ENCODE peak calls at places on chromosomes 16 and 17, in seven cellular contexts. One of them, this sample, is unnamed.

GRCh38 chr16:85157813-85158701 is 45.8 kb upstream of the CIBAR2 start:
- DNase-seq in GM12891: no peak
- DNase-seq in GM12878: peak; percentile 12
- DNase-seq in HepG2: peak; percentile 79
- DNase-seq in K562: no peak
- DNase-seq in H1: peak; percentile 69
- DNase-seq in SK-N-SH: peak; percentile 79
- DNase-seq in this sample: no peak

GRCh38 chr16:58854392-58854791 is 120.3 kb upstream of the GOT2 start:
- DNase-seq in GM12891: no peak
- DNase-seq in GM12878: peak; percentile 46
- DNase-seq in HepG2: no peak
- DNase-seq in K562: no peak
- DNase-seq in H1: no peak
- DNase-seq in SK-N-SH: no peak
- DNase-seq in this sample: no peak

GRCh38 chr17:80790021-80790765 is 201.4 kb upstream of the CHMP6 start:
- DNase-seq in GM12891: peak; percentile 56
- DNase-seq in GM12878: peak; percentile 63
- DNase-seq in HepG2: no peak
- DNase-seq in K562: no peak
- DNase-seq in H1: no peak
- DNase-seq in SK-N-SH: no peak
- DNase-seq in this sample: no peak

GRCh38 chr16:6286176-6286575 is 1046.5 kb upstream of the RBFOX1 start:
- DNase-seq in GM12891: no peak
- DNase-seq in GM12878: no peak
- DNase-seq in HepG2: no peak
- DNase-seq in K562: no peak
- DNase-seq in H1: peak; percentile 2
- DNase-seq in SK-N-SH: no peak
- DNase-seq in this sample: no peak

GRCh38 chr17:49829026-49829425 is 18.8 kb downstream of the TAC4 start:
- DNase-seq in GM12891: no peak
- DNase-seq in GM12878: no peak
- DNase-seq in HepG2: no peak
- DNase-seq in K562: no peak
- DNase-seq in H1: no peak
- DNase-seq in SK-N-SH: no peak
- DNase-seq in this sample: no peak

GRCh38 chr17:48841395-48841831 is 10.6 kb downstream of the CALCOCO2 start:
- DNase-seq in GM12891: peak; percentile 30
- DNase-seq in GM12878: peak; percentile 83
- DNase-seq in HepG2: no peak
- DNase-seq in K562: no peak
- DNase-seq in H1: no peak
- DNase-seq in SK-N-SH: no peak
- DNase-seq in this sample: no peak

GRCh38 chr17:49379926-49380325 is 17.9 kb upstream of the ZNF652 start:
- DNase-seq in GM12891: no peak
- DNase-seq in GM12878: no peak
- DNase-seq in HepG2: no peak
- DNase-seq in K562: no peak
- DNase-seq in H1: no peak
- DNase-seq in SK-N-SH: no peak
- DNase-seq in this sample: no peak

GRCh38 chr16:80231888-80232287 is 308.9 kb upstream of the DYNLRB2 start:
- DNase-seq in GM12891: peak; percentile 28
- DNase-seq in GM12878: peak; percentile 39
- DNase-seq in HepG2: peak; percentile 48
- DNase-seq in K562: no peak
- DNase-seq in H1: no peak
- DNase-seq in SK-N-SH: no peak
- DNase-seq in this sample: peak; percentile 20

GRCh38 chr17:45333702-45334092 is 16.9 kb upstream of the MAP3K14 start:
- DNase-seq in GM12891: no peak
- DNase-seq in GM12878: no peak
- DNase-seq in HepG2: no peak
- DNase-seq in K562: no peak
- DNase-seq in H1: no peak
- DNase-seq in SK-N-SH: no peak
- DNase-seq in this sample: no peak

GRCh38 chr17:82019208-82019727 is 3.4 kb downstream of the CENPX start:
- DNase-seq in GM12891: no peak
- DNase-seq in GM12878: no peak
- DNase-seq in HepG2: no peak
- DNase-seq in K562: no peak
- DNase-seq in H1: no peak
- DNase-seq in SK-N-SH: no peak
- DNase-seq in this sample: no peak

GRCh38 chr17:82021728-82022309 is 859 bp downstream of the CENPX start:
- DNase-seq in GM12891: no peak
- DNase-seq in GM12878: no peak
- DNase-seq in HepG2: no peak
- DNase-seq in K562: peak; percentile 60
- DNase-seq in H1: no peak
- DNase-seq in SK-N-SH: no peak
- DNase-seq in this sample: no peak

GRCh38 chr17:82018152-82019041 is 4.3 kb downstream of the CENPX start:
- DNase-seq in GM12891: no peak
- DNase-seq in GM12878: no peak
- DNase-seq in HepG2: no peak
- DNase-seq in K562: no peak
- DNase-seq in H1: no peak
- DNase-seq in SK-N-SH: no peak
- DNase-seq in this sample: no peak

GRCh38 chr17:82020874-82021727 is 1.6 kb downstream of the CENPX start:
- DNase-seq in GM12891: no peak
- DNase-seq in GM12878: no peak
- DNase-seq in HepG2: peak; percentile 86
- DNase-seq in K562: no peak
- DNase-seq in H1: no peak
- DNase-seq in SK-N-SH: peak; percentile 93
- DNase-seq in this sample: no peak

GRCh38 chr17:82019905-82020873 is 2.5 kb downstream of the CENPX start:
- DNase-seq in GM12891: peak; percentile 85
- DNase-seq in GM12878: no peak
- DNase-seq in HepG2: peak; percentile 77
- DNase-seq in K562: peak; percentile 74
- DNase-seq in H1: peak; percentile 93
- DNase-seq in SK-N-SH: peak; percentile 88
- DNase-seq in this sample: peak; percentile 82
- TF ChIP-seq POLR2AphosphoS5 in GM12891: no peak
- TF ChIP-seq POLR2AphosphoS5 in GM12878: no peak
- TF ChIP-seq POLR2AphosphoS5 in HepG2: no peak
- TF ChIP-seq POLR2AphosphoS5 in K562: no peak
- TF ChIP-seq POLR2AphosphoS5 in H1: no peak
- TF ChIP-seq POLR2AphosphoS5 in SK-N-SH: no peak
- TF ChIP-seq POLR2AphosphoS5 in this sample: no peak

GRCh38 chr17:61556224-61557188 is 34.5 kb downstream of the NACA2 start:
- DNase-seq in GM12891: no peak
- DNase-seq in GM12878: no peak
- DNase-seq in HepG2: no peak
- DNase-seq in K562: no peak
- DNase-seq in H1: no peak
- DNase-seq in SK-N-SH: peak; percentile 65
- DNase-seq in this sample: no peak

GRCh38 chr17:61554209-61554608 is 36.8 kb downstream of the NACA2 start:
- DNase-seq in GM12891: no peak
- DNase-seq in GM12878: no peak
- DNase-seq in HepG2: no peak
- DNase-seq in K562: no peak
- DNase-seq in H1: no peak
- DNase-seq in SK-N-SH: no peak
- DNase-seq in this sample: no peak

GRCh38 chr17:61547113-61547512 is 43.9 kb downstream of the NACA2 start:
- DNase-seq in GM12891: no peak
- DNase-seq in GM12878: no peak
- DNase-seq in HepG2: no peak
- DNase-seq in K562: no peak
- DNase-seq in H1: no peak
- DNase-seq in SK-N-SH: no peak
- DNase-seq in this sample: no peak

GRCh38 chr17:61555127-61555531 is 35.9 kb downstream of the NACA2 start:
- DNase-seq in GM12891: no peak
- DNase-seq in GM12878: no peak
- DNase-seq in HepG2: no peak
- DNase-seq in K562: no peak
- DNase-seq in H1: no peak
- DNase-seq in SK-N-SH: peak; percentile 46
- DNase-seq in this sample: no peak

DNA sequence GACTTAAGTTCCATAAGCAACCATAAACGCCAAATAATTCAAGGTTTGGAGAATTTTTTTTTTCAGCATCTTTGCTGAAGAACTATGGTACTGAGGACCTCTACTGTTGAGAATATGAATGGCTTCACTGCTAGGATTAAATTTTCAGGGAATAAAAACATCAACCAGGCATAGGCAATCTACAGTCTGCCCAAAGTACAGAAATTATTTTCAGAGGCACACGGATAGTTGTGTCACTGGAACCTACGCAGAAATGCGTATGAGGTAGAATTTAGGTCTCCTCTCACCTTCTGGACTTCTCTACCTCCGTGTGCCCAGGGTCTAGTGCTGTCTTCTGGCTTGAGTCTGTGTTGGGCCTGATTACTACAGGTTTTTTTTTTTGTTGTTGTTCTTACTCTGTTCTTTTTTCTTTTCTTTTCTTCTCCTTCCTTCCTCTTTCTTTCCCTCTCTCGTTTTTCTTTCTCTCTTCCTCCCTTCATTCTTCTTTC is 39.7 kb downstream of the NACA2 start:
- DNase-seq in GM12891: no peak
- DNase-seq in GM12878: no peak
- DNase-seq in HepG2: peak; percentile 62
- DNase-seq in K562: peak; percentile 12
- DNase-seq in H1: no peak
- DNase-seq in SK-N-SH: peak; percentile 75
- DNase-seq in this sample: no peak
- TF ChIP-seq TAF1 in GM12891: no peak
- TF ChIP-seq TAF1 in GM12878: no peak
- TF ChIP-seq TAF1 in HepG2: no peak
- TF ChIP-seq TAF1 in K562: no peak
- TF ChIP-seq TAF1 in H1: no peak
- TF ChIP-seq TAF1 in SK-N-SH: no peak
- TF ChIP-seq TAF1 in this sample: no peak

DNA sequence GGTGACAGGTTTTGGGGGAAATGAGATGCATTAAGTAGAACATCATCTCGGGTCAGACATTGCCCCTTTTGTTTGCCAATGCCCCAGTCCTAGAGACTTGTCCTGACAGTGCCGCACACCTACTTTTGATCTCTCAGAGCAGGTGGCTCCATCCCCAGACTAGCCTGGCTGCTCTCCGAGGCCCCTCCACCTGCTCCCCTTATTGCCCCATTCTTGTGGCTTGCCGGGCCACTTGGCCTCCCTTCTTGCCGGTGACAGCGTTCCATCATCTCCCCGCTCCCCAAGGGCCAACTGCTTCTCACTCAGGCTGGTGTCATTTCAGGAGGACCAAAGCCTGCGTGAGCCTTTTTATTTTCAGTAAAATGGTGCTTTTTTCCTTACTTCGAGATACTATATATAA is 14.9 kb downstream of the UBFD1 start:
- DNase-seq in GM12891: no peak
- DNase-seq in GM12878: no peak
- DNase-seq in HepG2: no peak
- DNase-seq in K562: no peak
- DNase-seq in H1: no peak
- DNase-seq in SK-N-SH: no peak
- DNase-seq in this sample: no peak
- TF ChIP-seq POLR2AphosphoS5 in GM12891: no peak
- TF ChIP-seq POLR2AphosphoS5 in GM12878: no peak
- TF ChIP-seq POLR2AphosphoS5 in HepG2: no peak
- TF ChIP-seq POLR2AphosphoS5 in K562: no peak
- TF ChIP-seq POLR2AphosphoS5 in H1: no peak
- TF ChIP-seq POLR2AphosphoS5 in SK-N-SH: no peak
- TF ChIP-seq POLR2AphosphoS5 in this sample: no peak

GRCh38 chr16:25114121-25114520 is 2.6 kb downstream of the LCMT1 start:
- DNase-seq in GM12891: no peak
- DNase-seq in GM12878: no peak
- DNase-seq in HepG2: no peak
- DNase-seq in K562: no peak
- DNase-seq in H1: no peak
- DNase-seq in SK-N-SH: no peak
- DNase-seq in this sample: no peak
- TF ChIP-seq TAF1 in GM12891: no peak
- TF ChIP-seq TAF1 in GM12878: no peak
- TF ChIP-seq TAF1 in HepG2: no peak
- TF ChIP-seq TAF1 in K562: no peak
- TF ChIP-seq TAF1 in H1: no peak
- TF ChIP-seq TAF1 in SK-N-SH: no peak
- TF ChIP-seq TAF1 in this sample: no peak

DNA sequence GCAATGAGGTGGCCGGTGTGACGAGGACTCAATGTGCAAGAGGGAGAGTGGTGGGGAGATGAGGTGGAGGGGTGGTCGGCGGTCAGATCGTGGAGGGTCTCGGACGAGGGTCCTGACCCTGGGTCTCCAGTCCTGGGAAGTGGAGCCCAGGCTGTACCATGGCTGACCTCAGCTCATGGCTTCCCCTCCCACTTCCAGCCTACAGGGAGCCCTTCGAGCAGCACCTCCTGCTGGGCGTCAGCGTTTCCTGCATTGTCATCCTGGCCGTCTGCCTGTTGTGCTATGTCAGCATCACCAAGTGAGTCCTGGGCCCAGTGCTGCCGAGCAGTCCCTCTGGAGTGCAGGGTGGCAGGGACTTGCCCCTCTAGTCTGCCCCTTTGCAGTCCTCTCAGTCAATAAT is 41.8 kb downstream of the IL4R start:
- DNase-seq in GM12891: no peak
- DNase-seq in GM12878: no peak
- DNase-seq in HepG2: peak; percentile 51
- DNase-seq in K562: peak; percentile 45
- DNase-seq in H1: peak; percentile 83
- DNase-seq in SK-N-SH: no peak
- DNase-seq in this sample: no peak
- TF ChIP-seq POLR2AphosphoS5 in GM12891: peak; percentile 14
- TF ChIP-seq POLR2AphosphoS5 in GM12878: no peak
- TF ChIP-seq POLR2AphosphoS5 in HepG2: no peak
- TF ChIP-seq POLR2AphosphoS5 in K562: no peak
- TF ChIP-seq POLR2AphosphoS5 in H1: no peak
- TF ChIP-seq POLR2AphosphoS5 in SK-N-SH: no peak
- TF ChIP-seq POLR2AphosphoS5 in this sample: no peak

GRCh38 chr16:49158029-49158642 is 123.5 kb downstream of the CBLN1 start:
- DNase-seq in GM12891: peak; percentile 11
- DNase-seq in GM12878: no peak
- DNase-seq in HepG2: peak; percentile 32
- DNase-seq in K562: peak; percentile 60
- DNase-seq in H1: peak; percentile 69
- DNase-seq in SK-N-SH: no peak
- DNase-seq in this sample: no peak
- TF ChIP-seq TAF1 in GM12891: no peak
- TF ChIP-seq TAF1 in GM12878: no peak
- TF ChIP-seq TAF1 in HepG2: peak; percentile 57
- TF ChIP-seq TAF1 in K562: no peak
- TF ChIP-seq TAF1 in H1: no peak
- TF ChIP-seq TAF1 in SK-N-SH: no peak
- TF ChIP-seq TAF1 in this sample: no peak

GRCh38 chr16:75206749-75207451 is at the start of gene CTRB2:
- DNase-seq in GM12891: no peak
- DNase-seq in GM12878: no peak
- DNase-seq in HepG2: no peak
- DNase-seq in K562: no peak
- DNase-seq in H1: no peak
- DNase-seq in SK-N-SH: no peak
- DNase-seq in this sample: no peak
- TF ChIP-seq POLR2AphosphoS5 in GM12891: no peak
- TF ChIP-seq POLR2AphosphoS5 in GM12878: no peak
- TF ChIP-seq POLR2AphosphoS5 in HepG2: no peak
- TF ChIP-seq POLR2AphosphoS5 in K562: no peak
- TF ChIP-seq POLR2AphosphoS5 in H1: no peak
- TF ChIP-seq POLR2AphosphoS5 in SK-N-SH: no peak
- TF ChIP-seq POLR2AphosphoS5 in this sample: no peak

This sample was measured in GM12892.